ENCODE peak calls at places on chromosomes 1 and 21, in four cellular contexts. V, H, S and Y are unnamed samples.

GRCh38 chr1:110798691-110799256 is 74.2 kb upstream of the CD53 start:
- DNase-seq in V (no peak), S (no peak), H (no peak), Y (no peak)

GRCh38 chr1:31302749-31303441 is 6.1 kb downstream of the ZCCHC17 start:
- DNase-seq in H (no peak), V (no peak), S (no peak), Y (no peak)

GRCh38 chr1:185813401-185813979 is 79.3 kb downstream of the HMCN1 start:
- DNase-seq in H (peak), S (no peak), V (peak), Y (peak)

GRCh38 chr1:110921953-110922352 is 41.8 kb downstream of the LRIF1 start:
- DNase-seq in V (no peak), H (no peak), S (no peak), Y (no peak)

GRCh38 chr1:67570473-67571143 is 114.4 kb upstream of the GADD45A start:
- DNase-seq in V (no peak), S (no peak), H (peak), Y (peak)

GRCh38 chr1:217627431-217627830 is 3.5 kb downstream of the GPATCH2 start:
- DNase-seq in H (no peak), V (no peak), S (no peak), Y (peak)

GRCh38 chr1:47664356-47664755 is 226.5 kb downstream of the FOXD2 start:
- DNase-seq in S (no peak), V (no peak), H (no peak), Y (no peak)

GRCh38 chr21:29265690-29266479 is 32.8 kb upstream of the BACH1 start:
- DNase-seq in V (no peak), H (no peak), S (no peak), Y (no peak)

GRCh38 chr1:207606362-207606755 is 38.6 kb upstream of the CR1L start:
- DNase-seq in H (no peak), V (no peak), S (no peak), Y (no peak)

GRCh38 chr1:204114606-204115005 is 37.2 kb downstream of the ETNK2 start:
- DNase-seq in V (no peak), H (no peak), S (no peak), Y (no peak)

GRCh38 chr1:112798293-112798692 is 83.2 kb upstream of the PPM1J start:
- DNase-seq in S (no peak), H (no peak), V (no peak), Y (no peak)

GRCh38 chr1:44293761-44294315 is 61.2 kb downstream of the ERI3 start:
- DNase-seq in H (no peak), V (no peak), S (no peak), Y (no peak)

GRCh38 chr1:31888281-31888680 is 49.9 kb downstream of the PTP4A2 start:
- DNase-seq in H (no peak), V (no peak), S (no peak), Y (no peak)

GRCh38 chr1:218570456-218570855 is 225.3 kb downstream of the TGFB2 start:
- DNase-seq in H (no peak), S (no peak), V (no peak), Y (no peak)

DNA sequence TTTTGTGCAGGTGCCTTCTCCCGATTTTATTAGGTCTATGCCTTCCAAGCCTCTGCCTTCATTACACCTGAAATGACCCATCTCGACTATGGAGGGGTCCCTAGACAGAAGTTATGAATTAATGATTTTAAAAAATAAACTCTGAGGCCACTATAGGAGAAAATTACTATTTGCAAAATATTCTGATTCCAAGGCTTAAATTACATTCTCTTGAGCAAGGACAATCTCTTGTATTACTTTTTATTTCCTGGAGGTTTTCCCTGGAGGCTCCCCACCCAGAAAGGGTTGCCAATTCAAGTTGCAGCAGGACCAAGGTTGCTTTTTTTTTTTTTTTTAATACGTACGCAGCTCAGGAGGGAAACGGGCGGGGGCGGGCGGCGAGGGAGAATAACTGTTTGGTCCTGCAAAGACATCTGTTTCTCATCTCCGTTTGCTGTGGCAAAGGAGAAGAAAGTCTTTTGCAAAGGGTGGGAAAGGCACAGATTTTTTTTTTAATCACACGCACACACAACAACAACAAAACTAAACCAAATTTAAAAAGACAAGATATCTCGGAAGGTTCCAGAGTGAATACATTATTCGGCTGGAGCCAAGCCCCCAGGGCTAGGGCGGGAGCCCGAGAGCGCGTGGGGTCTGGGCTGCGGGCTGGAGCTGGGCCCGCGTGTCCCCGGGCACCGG is 611 bp upstream of the SERTAD4 start:
- DNase-seq in V (no peak), H (no peak), S (no peak), Y (no peak)
- TF ChIP-seq JUN in V (no peak), H (no peak), S (no peak), Y (no peak)

DNA sequence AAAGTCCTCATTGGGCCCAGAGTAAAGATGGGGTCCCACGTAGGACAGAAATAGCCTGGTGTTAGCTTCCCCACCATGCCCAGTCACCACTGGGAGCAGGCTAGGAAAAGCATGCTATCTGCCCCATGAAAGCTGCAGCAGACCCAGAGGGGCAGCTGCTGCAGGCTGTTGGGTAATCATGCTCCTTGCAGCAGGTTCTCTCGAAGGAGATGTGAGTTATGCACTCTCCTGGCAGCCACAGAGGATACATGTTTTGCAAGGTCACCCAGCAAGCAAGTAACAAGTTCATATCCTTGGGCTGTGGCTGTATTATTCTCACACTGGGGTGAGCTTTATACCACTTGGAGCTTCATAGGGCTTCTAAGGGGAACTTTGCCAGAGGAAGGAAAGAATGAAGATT is 9.1 kb upstream of the HEYL start:
- DNase-seq in V (no peak), H (no peak), S (no peak), Y (no peak)
- TF ChIP-seq JUN in V (no peak), H (no peak), S (no peak), Y (no peak)

DNA sequence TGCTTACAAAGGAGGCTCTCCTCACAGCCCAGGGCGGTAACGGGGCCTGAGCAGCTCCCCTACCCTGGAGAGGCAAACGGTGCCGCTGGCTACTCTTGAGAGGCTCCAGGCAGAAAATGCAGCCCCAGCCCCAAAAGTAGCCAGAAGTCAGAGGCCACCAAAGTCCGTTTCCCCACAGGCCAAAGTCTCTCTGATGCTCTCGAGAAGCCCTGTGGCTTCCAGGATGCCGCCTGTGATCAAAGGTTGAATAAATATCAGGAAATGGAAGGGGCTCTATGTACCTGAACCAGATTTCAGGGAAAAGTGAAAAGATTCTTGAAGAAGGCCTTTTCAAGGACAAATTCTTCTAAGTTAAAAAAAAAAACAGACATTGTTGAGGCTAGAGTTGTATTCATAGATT is 4.2 kb downstream of the PANK4 start:
- DNase-seq in H (no peak), V (no peak), S (no peak), Y (no peak)
- TF ChIP-seq JUN in H (no peak), V (no peak), S (no peak), Y (no peak)

GRCh38 chr1:177274687-177275211 is 104.0 kb downstream of the BRINP2 start:
- DNase-seq in V (no peak), H (no peak), S (no peak), Y (peak)
- TF ChIP-seq JUN in V (no peak), H (no peak), S (no peak), Y (no peak)

DNA sequence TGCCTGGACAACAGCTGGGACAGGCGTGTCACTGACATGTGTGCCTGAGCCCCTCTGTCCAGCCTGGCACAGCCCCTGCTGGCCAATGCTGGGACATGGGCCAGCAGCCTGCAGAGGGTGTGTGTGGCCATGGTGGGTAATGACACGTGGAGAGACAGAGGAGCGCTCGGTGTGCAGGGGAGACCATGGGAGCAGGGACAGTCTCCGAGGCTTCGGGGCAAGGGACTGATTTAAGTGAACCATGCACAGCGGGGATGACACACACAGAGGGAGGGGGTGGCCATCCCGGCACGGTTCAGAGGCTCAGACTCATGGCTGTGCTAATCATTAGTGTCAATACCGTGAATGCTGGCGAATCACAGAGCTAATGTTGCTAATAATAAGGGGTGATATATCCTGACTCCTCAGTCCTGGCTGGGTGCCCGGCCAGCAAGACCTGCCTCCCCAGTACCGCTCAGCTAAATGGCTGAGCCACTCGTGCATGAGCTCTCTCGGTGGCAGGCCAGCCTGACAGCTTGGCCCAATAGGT is 41.6 kb downstream of the IGSF21 start:
- DNase-seq in S (no peak), V (peak), H (no peak), Y (no peak)
- TF ChIP-seq JUN in S (no peak), V (no peak), H (no peak), Y (no peak)

GRCh38 chr1:99764909-99765308 is 1.5 kb downstream of the FRRS1 start:
- DNase-seq in V (no peak), S (no peak), H (no peak), Y (no peak)

GRCh38 chr1:99767996-99768524 is 1.6 kb upstream of the FRRS1 start:
- DNase-seq in V (no peak), S (no peak), H (no peak), Y (no peak)

GRCh38 chr1:99764439-99764838 is 2.0 kb downstream of the FRRS1 start:
- DNase-seq in S (no peak), V (no peak), H (no peak), Y (no peak)

GRCh38 chr1:99766378-99766800 is at the start of gene FRRS1:
- DNase-seq in H (peak), S (peak), V (peak), Y (peak)

DNA sequence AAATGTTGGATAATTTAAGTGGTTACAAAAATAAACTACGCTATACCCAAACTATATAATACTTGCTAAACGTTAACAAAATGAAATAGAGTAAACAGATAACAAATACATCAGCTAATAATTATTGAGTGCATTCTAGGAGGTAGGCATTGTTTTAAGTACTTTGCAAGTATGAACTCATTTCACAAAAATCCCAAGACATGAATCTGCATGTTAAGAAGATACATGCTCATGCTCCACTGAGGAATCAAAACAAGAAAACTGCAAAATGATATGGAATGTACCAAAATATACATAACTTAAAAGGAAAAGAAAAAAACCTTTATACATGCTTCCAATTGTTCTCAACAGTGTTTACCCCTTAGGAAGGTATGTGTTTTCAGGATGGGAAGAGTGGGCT is 2.5 kb downstream of the FRRS1 start:
- DNase-seq in S (no peak), V (no peak), H (no peak), Y (no peak)
- TF ChIP-seq JUN in S (no peak), V (no peak), H (no peak), Y (no peak)

DNA sequence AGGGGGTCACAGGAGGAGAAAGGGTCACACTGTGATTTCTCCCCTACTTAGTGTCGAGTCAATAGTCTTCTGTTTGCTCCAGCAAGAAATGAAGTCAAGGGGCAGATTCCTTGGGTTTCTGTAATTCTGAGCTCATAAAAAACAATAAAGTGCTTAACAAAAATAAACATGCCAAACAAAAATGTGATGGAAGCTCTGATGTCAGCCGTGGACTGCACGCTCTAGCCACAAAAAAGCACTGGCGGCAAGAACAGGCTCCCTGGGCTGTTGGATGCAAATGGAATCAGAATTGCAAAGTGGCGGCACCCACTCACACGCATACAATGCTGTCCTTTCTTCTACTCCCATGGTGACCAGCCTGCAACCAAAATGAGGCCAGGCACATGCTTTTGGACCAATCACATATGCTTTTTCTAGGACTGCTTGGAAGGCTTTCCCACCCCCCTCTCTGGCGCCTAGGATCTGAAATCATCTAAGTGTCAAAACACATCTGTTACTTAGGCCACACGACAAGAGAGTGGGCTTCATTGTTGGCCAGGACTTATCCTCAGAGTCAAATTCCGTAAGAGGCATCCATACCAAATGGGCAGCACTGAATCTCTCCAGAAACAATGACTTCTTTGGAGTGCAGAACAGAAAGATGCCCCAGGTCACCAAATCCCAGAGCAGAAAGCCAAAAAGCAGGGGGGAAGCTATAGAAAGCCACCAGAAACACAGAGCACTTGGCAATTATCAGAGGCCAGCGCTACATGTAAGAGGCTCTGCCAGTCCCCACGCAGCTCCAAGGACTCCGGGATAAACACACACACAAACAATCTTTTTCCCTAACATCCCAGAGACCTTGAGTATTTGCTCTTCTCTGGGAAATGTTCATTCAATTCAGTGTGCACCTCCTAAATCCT is 9.2 kb downstream of the C1orf198 start:
- DNase-seq in S (no peak), V (no peak), H (no peak), Y (no peak)
- TF ChIP-seq JUN in S (no peak), V (no peak), H (no peak), Y (no peak)

GRCh38 chr21:35144978-35145377 is 95.9 kb upstream of the RUNX1 start:
- DNase-seq in S (no peak), V (no peak), H (no peak), Y (no peak)

GRCh38 chr21:35138665-35139381 is 89.7 kb upstream of the RUNX1 start:
- DNase-seq in H (no peak), V (no peak), S (no peak), Y (no peak)

GRCh38 chr21:35145626-35146236 is 96.6 kb upstream of the RUNX1 start:
- DNase-seq in V (no peak), S (no peak), H (no peak), Y (no peak)

GRCh38 chr21:35139382-35139715 is 90.2 kb upstream of the RUNX1 start:
- DNase-seq in S (no peak), H (no peak), V (no peak), Y (no peak)

DNA sequence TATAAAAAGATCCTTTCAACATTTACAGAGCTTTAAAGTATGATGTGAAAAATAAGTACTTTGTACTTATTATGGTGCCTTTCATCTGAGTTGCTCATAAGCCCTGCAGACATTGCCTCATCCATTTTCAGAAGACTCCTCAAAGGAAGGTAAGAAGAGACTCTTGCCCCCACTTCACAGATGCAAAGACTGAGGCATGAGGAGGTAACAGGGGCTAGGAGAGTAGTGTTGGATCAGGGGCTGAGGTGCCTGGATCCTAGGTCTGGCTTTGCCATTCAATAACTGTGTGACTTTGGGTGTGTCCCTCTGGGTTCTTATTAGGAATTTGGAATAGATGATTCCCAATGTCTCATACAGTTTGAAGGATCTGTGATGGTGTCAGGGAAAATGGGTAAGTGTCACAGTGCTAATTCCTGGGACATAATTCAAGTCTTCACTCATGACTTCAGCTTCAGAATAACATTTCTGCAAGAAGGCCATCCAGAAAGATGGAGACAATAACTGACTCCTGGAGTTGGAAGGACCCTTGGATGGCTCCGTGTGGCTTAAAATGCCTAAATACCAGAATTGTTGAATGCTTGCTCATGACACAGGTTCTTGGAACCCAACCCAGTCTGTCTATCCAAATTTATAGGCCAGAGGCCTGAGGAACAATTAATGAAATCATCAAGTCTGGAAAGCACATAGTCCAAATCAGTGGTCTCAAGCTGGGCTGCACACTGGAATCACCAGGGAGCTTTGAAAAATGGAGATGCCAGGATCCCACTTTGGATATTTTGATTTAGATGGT is 93.1 kb upstream of the RUNX1 start:
- DNase-seq in V (no peak), S (no peak), H (no peak), Y (no peak)
- TF ChIP-seq JUN in V (no peak), S (no peak), H (no peak), Y (no peak)

DNA sequence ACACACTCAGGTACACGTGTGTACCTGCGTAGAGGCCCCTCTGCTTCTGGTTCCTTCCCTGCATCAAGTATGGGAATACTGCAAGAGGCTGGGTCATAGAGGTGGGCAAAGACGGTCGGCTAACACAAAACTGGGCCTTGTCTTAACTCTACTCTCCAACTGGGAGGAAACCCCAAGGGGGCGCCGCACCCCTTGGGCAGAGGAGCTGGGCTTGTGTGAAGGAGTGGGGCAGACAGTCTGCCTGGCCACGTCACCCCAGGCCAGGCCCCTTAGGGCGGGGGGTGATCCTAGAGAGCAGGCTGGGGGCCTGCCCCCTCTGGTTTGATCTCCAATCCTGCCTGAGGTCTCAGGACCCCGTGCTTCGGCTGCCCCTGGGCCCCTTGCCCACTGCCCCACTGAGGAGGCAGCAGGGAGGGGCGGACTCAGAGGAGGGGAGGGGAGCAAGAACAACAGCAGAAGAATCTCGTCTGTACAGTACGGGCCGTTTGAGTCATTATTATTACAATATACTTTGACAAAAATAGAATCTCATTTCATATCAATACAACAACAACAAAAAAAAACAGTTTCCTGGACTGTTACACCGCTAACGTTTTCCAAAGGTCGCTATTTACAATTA is 34.7 kb downstream of the MEF2D start:
- DNase-seq in S (peak), H (peak), V (peak), Y (peak)
- TF ChIP-seq JUN in S (no peak), H (no peak), V (no peak), Y (no peak)

DNA sequence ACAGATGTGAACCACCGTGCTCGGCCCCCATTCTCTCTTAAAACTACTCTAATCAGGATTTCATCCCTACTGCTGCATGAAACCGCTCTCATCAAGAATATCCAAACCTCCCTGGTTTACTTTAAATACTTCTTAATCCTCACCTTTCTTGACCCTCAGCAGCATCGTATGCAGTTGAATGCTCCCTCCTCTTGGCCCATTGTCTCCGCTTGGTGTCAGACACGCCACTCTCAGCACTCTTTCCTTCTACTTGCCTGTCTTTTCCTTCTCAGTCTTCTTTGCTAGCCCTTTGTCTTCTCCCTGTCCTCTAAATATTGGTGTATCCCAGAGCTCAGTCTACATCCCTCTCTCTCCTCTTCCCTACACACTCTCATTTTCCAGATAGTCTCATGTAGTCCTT is 314.9 kb downstream of the MRPL39 start:
- DNase-seq in V (no peak), H (no peak), S (no peak), Y (no peak)
- TF ChIP-seq JUN in V (no peak), H (no peak), S (no peak), Y (no peak)